ENCODE peak calls at places on chromosomes 5 and 9, in nine cellular contexts. One of them, this sample, is unnamed.

GRCh38 chr9:17509698-17510097 is 69.2 kb upstream of the SH3GL2 start:
- DNase-seq in cerebellar cortex: no peak
- DNase-seq in LHCN-M2: no peak
- DNase-seq in IMR-90: peak
- DNase-seq in tibial artery: no peak
- DNase-seq in CD4-positive, alpha-beta T cell: no peak
- DNase-seq in germinal center: no peak
- DNase-seq in MCF 10A: no peak
- DNase-seq in activated CD4-positive, alpha-beta T cell treated with anti-CD3 and anti-CD28 coated beads, Interleukin-2, amount 10 ng/mL, durations not matched to agents 7 days and 5 days: no peak
- DNase-seq in this sample: no peak

GRCh38 chr9:16598316-16598715 is 272.2 kb downstream of the BNC2 start:
- DNase-seq in cerebellar cortex: no peak
- DNase-seq in LHCN-M2: peak
- DNase-seq in IMR-90: peak
- DNase-seq in tibial artery: no peak
- DNase-seq in CD4-positive, alpha-beta T cell: no peak
- DNase-seq in germinal center: no peak
- DNase-seq in MCF 10A: no peak
- DNase-seq in activated CD4-positive, alpha-beta T cell treated with anti-CD3 and anti-CD28 coated beads, Interleukin-2, amount 10 ng/mL, durations not matched to agents 7 days and 5 days: no peak
- DNase-seq in this sample: no peak

GRCh38 chr9:77614671-77615070 is 33.5 kb downstream of the GNA14 start:
- DNase-seq in cerebellar cortex: no peak
- DNase-seq in LHCN-M2: no peak
- DNase-seq in IMR-90: no peak
- DNase-seq in tibial artery: no peak
- DNase-seq in CD4-positive, alpha-beta T cell: no peak
- DNase-seq in germinal center: no peak
- DNase-seq in MCF 10A: no peak
- DNase-seq in activated CD4-positive, alpha-beta T cell treated with anti-CD3 and anti-CD28 coated beads, Interleukin-2, amount 10 ng/mL, durations not matched to agents 7 days and 5 days: no peak
- DNase-seq in this sample: no peak

GRCh38 chr5:8993031-8993430 is 552.8 kb downstream of the SEMA5A start:
- DNase-seq in cerebellar cortex: no peak
- DNase-seq in LHCN-M2: peak
- DNase-seq in IMR-90: no peak
- DNase-seq in tibial artery: no peak
- DNase-seq in CD4-positive, alpha-beta T cell: no peak
- DNase-seq in germinal center: peak
- DNase-seq in MCF 10A: peak
- DNase-seq in activated CD4-positive, alpha-beta T cell treated with anti-CD3 and anti-CD28 coated beads, Interleukin-2, amount 10 ng/mL, durations not matched to agents 7 days and 5 days: no peak
- DNase-seq in this sample: no peak

GRCh38 chr5:159208508-159209437 is 580 bp downstream of the RNF145 start:
- DNase-seq in cerebellar cortex: peak
- DNase-seq in LHCN-M2: no peak
- DNase-seq in IMR-90: peak
- DNase-seq in tibial artery: no peak
- DNase-seq in CD4-positive, alpha-beta T cell: peak
- DNase-seq in germinal center: peak
- DNase-seq in MCF 10A: peak
- DNase-seq in activated CD4-positive, alpha-beta T cell treated with anti-CD3 and anti-CD28 coated beads, Interleukin-2, amount 10 ng/mL, durations not matched to agents 7 days and 5 days: peak
- DNase-seq in this sample: no peak

GRCh38 chr5:100797863-100798262 is 105.2 kb downstream of the ST8SIA4 start:
- DNase-seq in cerebellar cortex: no peak
- DNase-seq in LHCN-M2: peak
- DNase-seq in IMR-90: peak
- DNase-seq in tibial artery: no peak
- DNase-seq in CD4-positive, alpha-beta T cell: no peak
- DNase-seq in germinal center: no peak
- DNase-seq in MCF 10A: peak
- DNase-seq in activated CD4-positive, alpha-beta T cell treated with anti-CD3 and anti-CD28 coated beads, Interleukin-2, amount 10 ng/mL, durations not matched to agents 7 days and 5 days: no peak
- DNase-seq in this sample: no peak

GRCh38 chr9:106961623-106962022 is 98.7 kb downstream of the ZNF462 start:
- DNase-seq in cerebellar cortex: no peak
- DNase-seq in LHCN-M2: peak
- DNase-seq in IMR-90: peak
- DNase-seq in tibial artery: no peak
- DNase-seq in CD4-positive, alpha-beta T cell: no peak
- DNase-seq in germinal center: no peak
- DNase-seq in MCF 10A: peak
- DNase-seq in activated CD4-positive, alpha-beta T cell treated with anti-CD3 and anti-CD28 coated beads, Interleukin-2, amount 10 ng/mL, durations not matched to agents 7 days and 5 days: no peak
- DNase-seq in this sample: no peak

GRCh38 chr5:141330299-141331080 is at the start of gene PCDHGA1:
- DNase-seq in cerebellar cortex: peak
- DNase-seq in LHCN-M2: peak
- DNase-seq in IMR-90: peak
- DNase-seq in tibial artery: no peak
- DNase-seq in CD4-positive, alpha-beta T cell: peak
- DNase-seq in germinal center: peak
- DNase-seq in MCF 10A: peak
- DNase-seq in activated CD4-positive, alpha-beta T cell treated with anti-CD3 and anti-CD28 coated beads, Interleukin-2, amount 10 ng/mL, durations not matched to agents 7 days and 5 days: peak
- DNase-seq in this sample: peak

GRCh38 chr5:63697811-63698210 is 264.4 kb downstream of the HTR1A start:
- DNase-seq in cerebellar cortex: no peak
- DNase-seq in LHCN-M2: no peak
- DNase-seq in IMR-90: no peak
- DNase-seq in tibial artery: no peak
- DNase-seq in CD4-positive, alpha-beta T cell: no peak
- DNase-seq in germinal center: no peak
- DNase-seq in MCF 10A: no peak
- DNase-seq in activated CD4-positive, alpha-beta T cell treated with anti-CD3 and anti-CD28 coated beads, Interleukin-2, amount 10 ng/mL, durations not matched to agents 7 days and 5 days: no peak
- DNase-seq in this sample: no peak

GRCh38 chr5:21649969-21650368 is 1203.2 kb downstream of the CDH12 start:
- DNase-seq in cerebellar cortex: no peak
- DNase-seq in LHCN-M2: no peak
- DNase-seq in IMR-90: no peak
- DNase-seq in tibial artery: no peak
- DNase-seq in CD4-positive, alpha-beta T cell: no peak
- DNase-seq in germinal center: no peak
- DNase-seq in MCF 10A: no peak
- DNase-seq in activated CD4-positive, alpha-beta T cell treated with anti-CD3 and anti-CD28 coated beads, Interleukin-2, amount 10 ng/mL, durations not matched to agents 7 days and 5 days: no peak
- DNase-seq in this sample: no peak

GRCh38 chr5:143208781-143209510 is 194.5 kb downstream of the NR3C1 start:
- DNase-seq in cerebellar cortex: no peak
- DNase-seq in LHCN-M2: no peak
- DNase-seq in IMR-90: peak
- DNase-seq in tibial artery: no peak
- DNase-seq in CD4-positive, alpha-beta T cell: no peak
- DNase-seq in germinal center: no peak
- DNase-seq in MCF 10A: no peak
- DNase-seq in activated CD4-positive, alpha-beta T cell treated with anti-CD3 and anti-CD28 coated beads, Interleukin-2, amount 10 ng/mL, durations not matched to agents 7 days and 5 days: no peak
- DNase-seq in this sample: no peak

GRCh38 chr5:169161022-169161680 is 139.8 kb downstream of the SLIT3 start:
- DNase-seq in cerebellar cortex: peak
- DNase-seq in LHCN-M2: peak
- DNase-seq in IMR-90: peak
- DNase-seq in tibial artery: peak
- DNase-seq in CD4-positive, alpha-beta T cell: no peak
- DNase-seq in germinal center: no peak
- DNase-seq in MCF 10A: peak
- DNase-seq in activated CD4-positive, alpha-beta T cell treated with anti-CD3 and anti-CD28 coated beads, Interleukin-2, amount 10 ng/mL, durations not matched to agents 7 days and 5 days: no peak
- DNase-seq in this sample: no peak

GRCh38 chr5:76582252-76583162 is 40.7 kb downstream of the F2RL2 start:
- DNase-seq in cerebellar cortex: no peak
- DNase-seq in LHCN-M2: peak
- DNase-seq in IMR-90: peak
- DNase-seq in tibial artery: no peak
- DNase-seq in CD4-positive, alpha-beta T cell: no peak
- DNase-seq in germinal center: no peak
- DNase-seq in MCF 10A: no peak
- DNase-seq in activated CD4-positive, alpha-beta T cell treated with anti-CD3 and anti-CD28 coated beads, Interleukin-2, amount 10 ng/mL, durations not matched to agents 7 days and 5 days: no peak
- DNase-seq in this sample: no peak

GRCh38 chr5:38379360-38379827 is 121.0 kb downstream of the EGFLAM start:
- DNase-seq in cerebellar cortex: no peak
- DNase-seq in LHCN-M2: no peak
- DNase-seq in IMR-90: no peak
- DNase-seq in tibial artery: no peak
- DNase-seq in CD4-positive, alpha-beta T cell: no peak
- DNase-seq in germinal center: no peak
- DNase-seq in MCF 10A: no peak
- DNase-seq in activated CD4-positive, alpha-beta T cell treated with anti-CD3 and anti-CD28 coated beads, Interleukin-2, amount 10 ng/mL, durations not matched to agents 7 days and 5 days: no peak
- DNase-seq in this sample: no peak

GRCh38 chr5:96709152-96709821 is 47.1 kb downstream of the CAST start:
- DNase-seq in cerebellar cortex: no peak
- DNase-seq in LHCN-M2: peak
- DNase-seq in IMR-90: peak
- DNase-seq in tibial artery: no peak
- DNase-seq in CD4-positive, alpha-beta T cell: no peak
- DNase-seq in germinal center: no peak
- DNase-seq in MCF 10A: peak
- DNase-seq in activated CD4-positive, alpha-beta T cell treated with anti-CD3 and anti-CD28 coated beads, Interleukin-2, amount 10 ng/mL, durations not matched to agents 7 days and 5 days: no peak
- DNase-seq in this sample: no peak

GRCh38 chr9:9142001-9142400 is 1342.4 kb upstream of the DMAC1 start:
- DNase-seq in cerebellar cortex: no peak
- DNase-seq in LHCN-M2: no peak
- DNase-seq in IMR-90: no peak
- DNase-seq in tibial artery: no peak
- DNase-seq in CD4-positive, alpha-beta T cell: no peak
- DNase-seq in germinal center: no peak
- DNase-seq in MCF 10A: no peak
- DNase-seq in activated CD4-positive, alpha-beta T cell treated with anti-CD3 and anti-CD28 coated beads, Interleukin-2, amount 10 ng/mL, durations not matched to agents 7 days and 5 days: no peak
- DNase-seq in this sample: no peak

GRCh38 chr9:21836437-21837161 is 34.2 kb downstream of the MTAP start:
- DNase-seq in cerebellar cortex: no peak
- DNase-seq in LHCN-M2: peak
- DNase-seq in IMR-90: peak
- DNase-seq in tibial artery: no peak
- DNase-seq in CD4-positive, alpha-beta T cell: no peak
- DNase-seq in germinal center: no peak
- DNase-seq in MCF 10A: peak
- DNase-seq in activated CD4-positive, alpha-beta T cell treated with anti-CD3 and anti-CD28 coated beads, Interleukin-2, amount 10 ng/mL, durations not matched to agents 7 days and 5 days: no peak
- DNase-seq in this sample: no peak

GRCh38 chr5:172913117-172913850 is 45.9 kb upstream of the RPL26L1 start:
- DNase-seq in cerebellar cortex: no peak
- DNase-seq in LHCN-M2: no peak
- DNase-seq in IMR-90: no peak
- DNase-seq in tibial artery: no peak
- DNase-seq in CD4-positive, alpha-beta T cell: no peak
- DNase-seq in germinal center: no peak
- DNase-seq in MCF 10A: no peak
- DNase-seq in activated CD4-positive, alpha-beta T cell treated with anti-CD3 and anti-CD28 coated beads, Interleukin-2, amount 10 ng/mL, durations not matched to agents 7 days and 5 days: no peak
- DNase-seq in this sample: no peak

GRCh38 chr9:33850677-33851076 is 33.7 kb downstream of the UBE2R2 start:
- DNase-seq in cerebellar cortex: no peak
- DNase-seq in LHCN-M2: no peak
- DNase-seq in IMR-90: no peak
- DNase-seq in tibial artery: no peak
- DNase-seq in CD4-positive, alpha-beta T cell: no peak
- DNase-seq in germinal center: no peak
- DNase-seq in MCF 10A: no peak
- DNase-seq in activated CD4-positive, alpha-beta T cell treated with anti-CD3 and anti-CD28 coated beads, Interleukin-2, amount 10 ng/mL, durations not matched to agents 7 days and 5 days: no peak
- DNase-seq in this sample: no peak

GRCh38 chr5:23820764-23821471 is 313.5 kb downstream of the PRDM9 start:
- DNase-seq in cerebellar cortex: peak
- DNase-seq in LHCN-M2: no peak
- DNase-seq in IMR-90: peak
- DNase-seq in tibial artery: no peak
- DNase-seq in CD4-positive, alpha-beta T cell: no peak
- DNase-seq in germinal center: no peak
- DNase-seq in MCF 10A: peak
- DNase-seq in activated CD4-positive, alpha-beta T cell treated with anti-CD3 and anti-CD28 coated beads, Interleukin-2, amount 10 ng/mL, durations not matched to agents 7 days and 5 days: no peak
- DNase-seq in this sample: no peak

GRCh38 chr9:90085633-90086032 is 480.8 kb downstream of the GADD45G start:
- DNase-seq in cerebellar cortex: no peak
- DNase-seq in LHCN-M2: no peak
- DNase-seq in IMR-90: no peak
- DNase-seq in tibial artery: no peak
- DNase-seq in CD4-positive, alpha-beta T cell: no peak
- DNase-seq in germinal center: no peak
- DNase-seq in MCF 10A: no peak
- DNase-seq in activated CD4-positive, alpha-beta T cell treated with anti-CD3 and anti-CD28 coated beads, Interleukin-2, amount 10 ng/mL, durations not matched to agents 7 days and 5 days: no peak
- DNase-seq in this sample: no peak

GRCh38 chr9:118170032-118170955 is 466.1 kb downstream of the TLR4 start:
- DNase-seq in cerebellar cortex: peak
- DNase-seq in LHCN-M2: peak
- DNase-seq in IMR-90: no peak
- DNase-seq in tibial artery: no peak
- DNase-seq in CD4-positive, alpha-beta T cell: no peak
- DNase-seq in germinal center: no peak
- DNase-seq in MCF 10A: peak
- DNase-seq in activated CD4-positive, alpha-beta T cell treated with anti-CD3 and anti-CD28 coated beads, Interleukin-2, amount 10 ng/mL, durations not matched to agents 7 days and 5 days: no peak
- DNase-seq in this sample: no peak

This sample was measured in CD8-positive, alpha-beta memory T cell.